ENCODE peak calls at places on chromosome 21, in seven cellular contexts. C is breast epithelium, Z is bronchial epithelial cell, P is iPS DF 6.9, H is esophagus muscularis mucosa, D is pancreas, A is mucosa of descending colon. W is an unnamed sample. For H3K36me3, the result is how much of the 10 kb centered on the place peaks cover.

GRCh38 chr21:15520811-15521643 is 208.8 kb upstream of the USP25 start:
- DNase-seq in C (no peak), Z (no peak), P (no peak), H (no peak), D (no peak), A (peak), W (no peak)

GRCh38 chr21:40272037-40272436 is 404.8 kb downstream of the PCP4 start:
- DNase-seq in C (no peak), Z (no peak), P (no peak), H (no peak), D (no peak), A (no peak), W (no peak)

GRCh38 chr21:31530918-31531705 is 128.4 kb upstream of the SOD1 start:
- DNase-seq in C (peak), Z (peak), P (no peak), H (no peak), D (peak), A (peak), W (no peak)

GRCh38 chr21:27306821-27307746 is 340.2 kb upstream of the ADAMTS5 start:
- DNase-seq in C (no peak), Z (no peak), P (no peak), H (no peak), D (no peak), A (no peak), W (no peak)

GRCh38 chr21:21232320-21232719 is 234.1 kb downstream of the NCAM2 start:
- DNase-seq in C (no peak), Z (peak), P (no peak), H (no peak), D (no peak), A (no peak), W (no peak)

GRCh38 chr21:20783611-20784010 is 214.6 kb upstream of the NCAM2 start:
- DNase-seq in C (no peak), Z (no peak), P (no peak), H (no peak), D (no peak), A (no peak), W (no peak)

GRCh38 chr21:35349378-35350080 is 300.4 kb upstream of the RUNX1 start:
- DNase-seq in C (no peak), Z (peak), P (no peak), H (peak), D (no peak), A (no peak), W (no peak)

GRCh38 chr21:26194326-26194725 is 23.8 kb upstream of the APP start:
- DNase-seq in C (no peak), Z (no peak), P (no peak), H (no peak), D (no peak), A (no peak), W (no peak)

GRCh38 chr21:15433091-15433490 is 296.7 kb upstream of the USP25 start:
- DNase-seq in C (no peak), Z (no peak), P (no peak), H (no peak), D (no peak), A (no peak), W (no peak)

GRCh38 chr21:31370281-31370892 is 26.3 kb upstream of the TIAM1 start:
- DNase-seq in C (no peak), Z (no peak), P (no peak), H (no peak), D (no peak), A (no peak), W (no peak)

GRCh38 chr21:39180429-39181019 is 2.7 kb downstream of the PSMG1 start:
- DNase-seq in C (no peak), Z (peak), P (no peak), H (no peak), D (no peak), A (no peak), W (no peak)

GRCh38 chr21:30329203-30329868 is 8.2 kb downstream of the KRTAP27-1 start:
- DNase-seq in C (no peak), Z (peak), P (no peak), H (no peak), D (no peak), A (no peak), W (no peak)

GRCh38 chr21:16533692-16534407 is 804.1 kb downstream of the USP25 start:
- DNase-seq in C (no peak), Z (no peak), P (no peak), H (no peak), D (no peak), A (no peak), W (no peak)

DNA sequence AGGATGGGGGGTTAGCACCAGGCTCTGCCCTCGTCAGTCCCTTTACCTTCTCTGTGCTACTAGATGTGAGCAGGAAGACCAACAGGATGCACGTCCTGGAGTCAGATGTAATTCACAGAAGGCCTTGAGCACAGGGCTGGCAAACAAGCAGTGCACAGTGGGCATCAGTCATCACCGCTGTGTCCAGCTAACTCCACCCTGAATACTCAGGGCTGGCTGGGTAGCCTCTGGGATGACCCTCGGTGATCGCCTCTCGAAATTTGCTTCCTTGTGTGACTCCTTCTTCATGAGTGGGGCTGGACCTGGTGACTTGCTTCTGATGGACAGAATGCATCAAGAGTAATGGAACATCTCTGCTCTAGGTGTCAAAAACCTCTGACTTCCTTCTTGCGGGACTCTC is 92.2 kb upstream of the TMPRSS2 start:
- DNase-seq in C (no peak), Z (no peak), P (no peak), H (no peak), D (peak), A (no peak), W (no peak)
- H3K36me3 ChIP-seq in C (under half), Z (under half), P (under half), H (under half), D (under half), A (under half), W (under half)

DNA sequence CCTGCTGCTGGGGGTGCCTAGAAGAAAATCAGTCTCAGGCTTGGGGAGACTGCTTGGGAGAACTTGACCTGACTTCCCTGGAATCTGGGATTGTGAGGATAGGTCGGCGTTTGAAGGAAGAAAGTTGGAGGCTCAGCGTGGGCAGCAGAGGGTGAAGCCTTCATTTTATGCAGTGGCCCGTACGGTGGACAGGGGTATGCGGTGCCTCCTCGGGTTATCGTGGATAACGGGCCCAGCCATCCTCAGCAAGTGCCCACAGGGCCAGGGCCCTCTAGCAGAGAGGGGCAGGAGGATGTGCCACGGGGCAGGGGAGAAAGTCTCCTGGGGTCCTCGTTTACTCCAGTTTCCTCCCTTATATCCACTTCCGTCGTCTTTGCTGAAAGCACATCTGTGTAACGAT is 34.0 kb downstream of the CHAF1B start:
- DNase-seq in C (no peak), Z (no peak), P (no peak), H (no peak), D (no peak), A (no peak), W (no peak)
- H3K36me3 ChIP-seq in C (under half), Z (under half), P (under half), H (under half), D (under half), A (under half), W (under half)

DNA sequence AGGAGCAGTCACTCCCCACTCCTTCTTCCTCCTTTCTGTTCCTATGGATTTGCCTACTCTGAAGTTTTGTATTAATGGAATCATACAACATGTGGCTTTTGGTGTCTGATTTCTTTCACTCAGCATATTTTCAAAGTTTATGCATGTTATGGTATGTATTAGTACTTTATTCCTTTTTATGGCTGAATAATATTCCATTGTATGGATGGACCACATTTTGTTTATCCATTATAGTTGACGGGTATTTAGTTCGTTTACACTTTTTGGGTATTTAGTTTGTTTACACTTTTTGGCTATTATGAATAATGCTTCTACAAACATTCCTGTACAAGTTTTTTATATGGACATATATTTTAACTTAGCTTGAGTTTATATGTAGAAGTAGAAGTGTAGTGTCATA is 113.1 kb downstream of the PCBP3 start:
- DNase-seq in C (no peak), Z (no peak), P (no peak), H (no peak), D (no peak), A (no peak), W (no peak)
- H3K36me3 ChIP-seq in C (under half), Z (under half), P (under half), H (under half), D (under half), A (under half), W (under half)

DNA sequence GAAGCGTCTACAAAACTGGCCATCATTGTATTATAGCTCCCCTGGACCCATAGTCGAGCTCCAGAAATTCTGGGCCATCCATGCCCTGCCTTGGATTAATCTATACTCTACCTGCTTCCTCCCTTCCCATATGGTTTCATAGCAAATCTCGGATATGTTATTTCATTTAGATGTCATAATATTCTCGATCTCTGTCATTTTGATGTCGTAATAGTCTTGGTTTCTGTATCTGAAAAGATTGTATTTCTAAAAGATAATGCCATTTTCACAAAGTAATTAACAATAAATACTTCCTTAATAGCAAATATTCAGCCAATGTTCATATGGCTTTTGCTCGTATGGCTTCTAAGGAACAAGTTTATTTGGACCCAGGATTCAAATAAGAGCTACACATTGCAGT is 35.1 kb downstream of the DIP2A start:
- DNase-seq in C (no peak), Z (no peak), P (no peak), H (no peak), D (no peak), A (no peak), W (no peak)
- H3K36me3 ChIP-seq in C (under half), Z (under half), P (under half), H (under half), D (under half), A (under half), W (under half)

GRCh38 chr21:32753818-32754610 is 17.5 kb downstream of the PAXBP1 start:
- DNase-seq in C (no peak), Z (no peak), P (no peak), H (no peak), D (no peak), A (no peak), W (no peak)
- H3K36me3 ChIP-seq in C (under half), Z (under half), P (under half), H (half or more), D (under half), A (under half), W (half or more)

GRCh38 chr21:28974531-28975227 is 18.0 kb downstream of the LTN1 start:
- DNase-seq in C (no peak), Z (no peak), P (no peak), H (no peak), D (no peak), A (no peak), W (no peak)
- H3K36me3 ChIP-seq in C (under half), Z (under half), P (under half), H (under half), D (under half), A (under half), W (under half)

GRCh38 chr21:46193829-46194373 is 9.6 kb upstream of the SPATC1L start:
- DNase-seq in C (no peak), Z (no peak), P (no peak), H (no peak), D (no peak), A (peak), W (no peak)
- H3K36me3 ChIP-seq in C (under half), Z (under half), P (under half), H (half or more), D (under half), A (under half), W (half or more)

DNA sequence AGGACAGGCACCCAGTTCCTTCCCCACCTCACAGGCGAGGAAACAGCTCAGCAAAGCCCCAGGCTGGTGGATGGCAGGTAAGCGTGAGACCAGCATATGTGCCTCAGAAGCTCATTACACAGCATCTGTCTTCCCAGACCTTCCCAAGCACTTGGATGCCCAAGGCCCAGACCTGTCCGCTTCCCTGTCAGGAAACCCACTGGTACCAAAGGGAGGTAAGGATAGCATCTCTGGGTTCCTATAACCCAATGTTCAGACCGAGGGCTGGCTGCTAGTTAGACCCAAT is 3.3 kb downstream of the POFUT2 start:
- DNase-seq in C (peak), Z (no peak), P (no peak), H (no peak), D (no peak), A (no peak), W (peak)
- H3K36me3 ChIP-seq in C (under half), Z (under half), P (under half), H (half or more), D (under half), A (under half), W (under half)

DNA sequence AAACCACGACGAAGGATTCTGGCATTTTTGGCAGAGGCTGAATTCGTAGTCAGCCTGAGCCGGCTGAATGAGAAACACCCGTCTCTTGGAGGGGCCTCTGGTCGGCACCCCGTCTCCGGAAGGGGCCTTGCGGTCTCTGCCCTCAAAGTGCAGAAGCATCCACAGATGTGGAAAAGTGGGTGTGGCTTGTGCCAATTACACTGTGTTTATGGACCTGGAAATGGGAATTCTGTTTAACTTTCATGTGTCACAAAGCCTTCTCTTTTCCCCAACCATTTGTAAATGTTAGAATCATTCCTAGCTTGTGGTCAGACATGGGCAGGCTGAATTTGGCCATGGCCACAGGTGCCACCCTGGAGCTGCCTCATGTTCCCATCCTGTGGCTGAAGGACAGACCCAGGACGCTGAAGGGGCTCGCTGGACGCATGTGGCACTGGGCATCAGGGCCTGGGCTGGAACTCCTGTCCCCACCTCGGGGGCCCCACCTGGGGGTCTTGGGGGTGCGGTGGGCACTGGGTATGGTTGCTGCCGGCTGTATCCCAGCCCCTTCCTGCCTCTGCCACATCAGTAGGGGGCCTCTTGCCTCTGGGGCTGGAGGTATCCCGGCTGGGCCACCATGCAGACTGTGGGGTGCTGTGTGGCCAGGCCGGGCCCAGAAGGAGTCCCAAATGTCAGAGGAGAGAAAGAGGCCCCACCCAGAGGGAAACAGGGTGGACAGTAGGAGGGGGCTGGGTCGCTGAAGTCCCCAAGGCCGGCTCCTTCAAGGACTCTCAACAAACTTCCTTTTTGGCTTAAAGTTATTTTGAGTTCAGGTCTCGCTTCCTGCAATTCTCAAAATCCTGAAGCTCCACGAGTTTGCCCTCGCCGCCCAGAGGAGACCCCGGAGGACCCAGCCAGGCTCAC is 78.8 kb downstream of the SIK1 start:
- DNase-seq in C (no peak), Z (no peak), P (no peak), H (no peak), D (no peak), A (no peak), W (no peak)
- H3K36me3 ChIP-seq in C (under half), Z (under half), P (under half), H (under half), D (under half), A (under half), W (under half)

GRCh38 chr21:41407541-41408460 is 18.2 kb upstream of the MX1 start:
- DNase-seq in C (no peak), Z (no peak), P (no peak), H (no peak), D (no peak), A (no peak), W (no peak)
- H3K36me3 ChIP-seq in C (under half), Z (under half), P (under half), H (under half), D (under half), A (under half), W (half or more)

W was measured in tibial nerve.